ENCODE peak calls at places on chromosome 6, in ten cellular contexts. I is mesothelial cell of epicardium, H is CD14-positive monocyte, Z is endothelial cell, B is foreskin fibroblast, J is astrocyte of the spinal cord, A is uterus, U is lower lobe of right lung, D is neural crest cell, Y is hepatocyte. M is an unnamed sample.

GRCh38 chr6:72724545-72724944 is 102.7 kb downstream of the KCNQ5 start:
- DNase-seq in I (no peak), D (no peak), Z (no peak), A (no peak), B (no peak), Y (no peak), U (no peak), H (no peak), J (peak), M (no peak)

GRCh38 chr6:26022166-26022510 is 59.5 kb downstream of the TRIM38 start:
- DNase-seq in U (no peak), D (peak), Y (peak), H (no peak), J (peak), A (peak), B (peak), Z (peak), I (no peak), M (no peak)

GRCh38 chr6:168919455-168920179 is 334.0 kb downstream of the THBS2 start:
- DNase-seq in Y (no peak), Z (no peak), B (no peak), J (no peak), A (no peak), U (no peak), I (no peak), H (no peak), D (no peak), M (no peak)

GRCh38 chr6:133193396-133193795 is 47.8 kb upstream of the EYA4 start:
- DNase-seq in A (no peak), I (no peak), B (no peak), U (no peak), Y (no peak), D (no peak), Z (no peak), J (no peak), H (no peak), M (no peak)

GRCh38 chr6:1621328-1621701 is 11.6 kb downstream of the FOXC1 start:
- DNase-seq in J (no peak), U (no peak), Y (no peak), Z (no peak), H (no peak), I (no peak), B (no peak), A (no peak), D (no peak), M (no peak)

GRCh38 chr6:66662721-66663120 is 955.7 kb upstream of the EYS start:
- DNase-seq in U (no peak), Y (no peak), I (no peak), J (no peak), A (no peak), Z (no peak), B (no peak), H (no peak), D (peak), M (no peak)

GRCh38 chr6:44569931-44570385 is 182.5 kb downstream of the CDC5L start:
- DNase-seq in Y (no peak), J (peak), Z (no peak), H (peak), B (peak), I (no peak), U (peak), D (no peak), A (no peak), M (peak)

GRCh38 chr6:43856005-43856765 is 86.2 kb downstream of the VEGFA start:
- DNase-seq in Y (peak), I (no peak), U (peak), Z (peak), B (no peak), D (no peak), H (peak), J (peak), A (no peak), M (no peak)

GRCh38 chr6:30834643-30835042 is 49.7 kb upstream of the DDR1 start:
- DNase-seq in Y (no peak), I (no peak), D (no peak), B (no peak), J (no peak), A (no peak), H (no peak), Z (no peak), U (no peak), M (no peak)

GRCh38 chr6:37033255-37033654 is 27.8 kb downstream of the FGD2 start:
- DNase-seq in U (peak), B (no peak), D (no peak), J (no peak), H (peak), Z (no peak), I (no peak), Y (no peak), A (no peak), M (no peak)

GRCh38 chr6:11766589-11767450 is 11.8 kb downstream of the ADTRP start:
- DNase-seq in B (peak), U (no peak), H (no peak), I (no peak), J (peak), Y (peak), A (no peak), Z (no peak), D (no peak), M (no peak)

GRCh38 chr6:16669227-16669626 is 92.0 kb downstream of the ATXN1 start:
- DNase-seq in Z (no peak), D (no peak), I (no peak), J (peak), U (no peak), Y (no peak), H (no peak), A (no peak), B (no peak), M (no peak)

GRCh38 chr6:56555438-56555872 is 87.2 kb downstream of the DST start:
- DNase-seq in U (no peak), B (peak), H (no peak), D (no peak), I (no peak), A (peak), Y (peak), Z (no peak), J (peak), M (no peak)

DNA sequence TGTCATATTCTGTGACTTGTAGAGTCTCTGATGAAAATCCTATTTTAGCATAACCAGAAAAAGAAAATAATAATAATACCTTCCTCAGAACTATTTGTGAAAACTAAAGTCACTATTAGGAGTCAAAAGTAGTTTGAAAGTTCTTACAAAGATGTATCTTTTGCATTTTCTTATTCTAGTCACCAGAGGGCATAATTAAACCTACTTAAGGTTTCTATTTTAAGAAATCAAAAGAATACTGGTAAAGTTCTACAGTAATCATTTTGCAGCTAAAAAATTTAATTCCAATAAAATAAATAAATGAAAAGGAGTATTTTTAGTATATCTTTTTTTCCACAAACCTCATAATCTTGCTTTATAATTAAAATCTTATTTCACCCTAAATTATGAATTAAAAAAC is 28.0 kb upstream of the MCM9 start:
- DNase-seq in Y (no peak), Z (no peak), U (no peak), D (no peak), A (no peak), H (no peak), I (no peak), B (no peak), J (peak), M (no peak)
- TF ChIP-seq CTCF in Y (peak), Z (no peak), U (no peak), D (peak), A (no peak), H (peak), I (no peak), B (no peak), J (peak), M (peak)

GRCh38 chr6:34235605-34236422 is 859 bp upstream of the HMGA1 start:
- DNase-seq in A (peak), J (peak), Z (no peak), D (peak), I (peak), U (peak), Y (peak), B (peak), H (peak), M (no peak)
- TF ChIP-seq CTCF in A (peak), J (peak), Z (no peak), D (peak), I (no peak), U (no peak), Y (peak), B (no peak), H (no peak), M (no peak)

GRCh38 chr6:33590531-33591198 is 10.6 kb upstream of the BAK1 start:
- DNase-seq in I (no peak), H (no peak), A (no peak), B (peak), Y (peak), D (no peak), J (no peak), Z (no peak), U (peak), M (no peak)
- TF ChIP-seq CTCF in I (no peak), H (no peak), A (no peak), B (no peak), Y (no peak), D (no peak), J (no peak), Z (no peak), U (no peak), M (no peak)

GRCh38 chr6:163443985-163444553 is 29.6 kb downstream of the QKI start:
- DNase-seq in A (no peak), Z (no peak), Y (no peak), J (no peak), I (no peak), B (no peak), U (no peak), D (no peak), H (no peak), M (no peak)
- TF ChIP-seq CTCF in A (no peak), Z (peak), Y (no peak), J (peak), I (no peak), B (no peak), U (no peak), D (no peak), H (no peak), M (peak)

M was measured in type B pancreatic cell.